ENCODE peak calls at places on chromosome 22, in six cellular contexts. V is HCT116, I is mesendoderm, N is MM.1S, U is GM23248, W is neuronal stem cell. F is an unnamed sample.

GRCh38 chr22:28741200-28741757 is 341 bp downstream of the CHEK2 start:
- DNase-seq in U (no peak), N (no peak), I (no peak), W (no peak), V (no peak), F (no peak)

GRCh38 chr22:17097701-17098100 is 12.9 kb downstream of the IL17RA start:
- DNase-seq in I (no peak), U (no peak), N (no peak), W (no peak), V (no peak), F (no peak)

GRCh38 chr22:47990486-47990885 is 1228.0 kb downstream of the TBC1D22A start:
- DNase-seq in W (no peak), V (no peak), U (no peak), I (no peak), N (no peak), F (no peak)

GRCh38 chr22:19615001-19615461 is 90.8 kb upstream of the CLDN5 start:
- DNase-seq in U (no peak), I (no peak), W (no peak), V (no peak), N (no peak), F (no peak)

GRCh38 chr22:42856179-42856864 is 751 bp downstream of the ARFGAP3 start:
- DNase-seq in U (peak; percentile 71), I (peak; percentile 41), V (no peak), N (peak; percentile 31), W (peak; percentile 15), F (no peak)

GRCh38 chr22:46410291-46410808 is 74.8 kb downstream of the TRMU start:
- DNase-seq in U (no peak), V (no peak), I (no peak), N (no peak), W (no peak), F (no peak)

GRCh38 chr22:17366830-17367229 is 2.4 kb upstream of the CECR2 start:
- DNase-seq in W (peak; percentile 40), I (peak; percentile 89), N (no peak), U (no peak), V (peak; percentile 18), F (peak; percentile 94)

GRCh38 chr22:23403152-23403719 is 176.9 kb downstream of the IGLL1 start:
- DNase-seq in U (no peak), W (no peak), V (no peak), I (no peak), N (no peak), F (no peak)

GRCh38 chr22:44640618-44641155 is 61.3 kb upstream of the PRR5 start:
- DNase-seq in I (no peak), N (no peak), U (no peak), V (no peak), W (no peak), F (no peak)

GRCh38 chr22:19058713-19059451 is 63.3 kb downstream of the DGCR2 start:
- DNase-seq in W (no peak), N (no peak), U (no peak), I (no peak), V (no peak), F (no peak)

GRCh38 chr22:25630446-25630845 is 66.0 kb downstream of the GRK3 start:
- DNase-seq in V (no peak), U (no peak), W (no peak), I (no peak), N (no peak), F (no peak)
- H3K27ac ChIP-seq in V (no peak overlapping the region), U (no peak overlapping the region), W (no peak overlapping the region), I (no peak overlapping the region), N (no peak overlapping the region), F (no peak overlapping the region)

DNA sequence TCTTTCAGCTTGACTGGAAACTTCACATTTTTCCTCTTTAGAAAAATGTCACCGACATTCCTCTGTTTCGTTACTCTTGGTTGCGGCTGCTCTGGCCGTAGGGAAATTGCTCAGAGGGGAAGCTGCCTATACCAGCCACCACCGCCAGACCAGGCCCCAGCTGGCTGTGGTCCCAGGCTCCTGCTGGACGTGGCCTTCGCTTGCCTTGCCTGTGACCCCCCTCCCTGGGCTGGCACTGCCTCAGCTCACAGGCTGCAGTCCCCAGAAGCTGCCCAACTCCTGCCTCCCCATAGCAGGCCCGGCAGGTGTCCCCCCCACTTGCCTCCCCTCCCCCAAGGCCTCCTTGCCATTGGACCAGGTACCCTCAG is 197.7 kb downstream of the MN1 start:
- DNase-seq in I (no peak), U (no peak), W (no peak), N (no peak), V (no peak), F (no peak)
- H3K9ac ChIP-seq in I (no peak overlapping the region), U (no peak overlapping the region), W (no peak overlapping the region), N (no peak overlapping the region), V (no peak overlapping the region), F (no peak overlapping the region)

GRCh38 chr22:22070371-22070824 is 87.8 kb upstream of the TOP3B start:
- DNase-seq in U (no peak), V (no peak), I (no peak), W (no peak), N (no peak), F (no peak)

GRCh38 chr22:22071455-22071854 is 88.9 kb upstream of the TOP3B start:
- DNase-seq in I (no peak), W (no peak), N (no peak), V (no peak), U (no peak), F (no peak)

GRCh38 chr22:22068657-22069056 is 86.1 kb upstream of the TOP3B start:
- DNase-seq in N (no peak), I (no peak), U (no peak), W (no peak), V (no peak), F (no peak)

GRCh38 chr22:22068025-22068424 is 85.4 kb upstream of the TOP3B start:
- DNase-seq in N (no peak), U (no peak), I (no peak), V (no peak), W (no peak), F (no peak)

GRCh38 chr22:22069450-22070370 is 87.1 kb upstream of the TOP3B start:
- DNase-seq in I (peak; percentile 13), N (no peak), W (no peak), V (no peak), U (no peak), F (no peak)
- H3K27ac ChIP-seq in I (no peak overlapping the region), N (no peak overlapping the region), W (no peak overlapping the region), V (no peak overlapping the region), U (no peak overlapping the region), F (no peak overlapping the region)

GRCh38 chr22:39417641-39418040 is 18.1 kb downstream of the TAB1 start:
- DNase-seq in N (no peak), V (no peak), W (no peak), U (no peak), I (no peak), F (no peak)

GRCh38 chr22:39414886-39415285 is 15.3 kb downstream of the TAB1 start:
- DNase-seq in N (no peak), I (no peak), W (no peak), V (no peak), U (no peak), F (no peak)

GRCh38 chr22:39414377-39414776 is 14.8 kb downstream of the TAB1 start:
- DNase-seq in W (no peak), U (no peak), V (no peak), I (no peak), N (no peak), F (no peak)

GRCh38 chr22:39415506-39415905 is 15.9 kb downstream of the TAB1 start:
- DNase-seq in V (no peak), I (no peak), W (no peak), N (no peak), U (no peak), F (no peak)

DNA sequence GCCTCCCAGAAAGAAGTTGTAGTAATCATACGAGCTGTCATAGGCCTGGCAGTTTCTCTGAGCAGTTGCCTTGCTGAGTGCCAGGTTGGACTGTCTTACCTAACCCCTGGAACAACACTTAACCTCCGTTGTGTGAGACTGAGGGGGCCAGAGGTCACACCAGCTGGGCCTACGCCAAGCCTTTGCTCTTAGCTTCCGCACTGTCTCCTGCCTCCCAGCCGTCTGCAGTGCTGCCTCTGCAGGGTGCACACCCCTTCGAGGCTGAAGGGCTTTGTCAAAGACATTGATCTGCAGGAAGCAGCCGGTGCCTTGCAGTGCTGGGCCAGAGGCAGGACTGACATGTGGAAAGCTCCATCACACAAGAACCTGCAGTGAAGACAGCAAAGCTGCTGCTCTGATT is 16.7 kb downstream of the TAB1 start:
- DNase-seq in W (no peak), N (no peak), I (no peak), V (no peak), U (no peak), F (no peak)
- H3K9ac ChIP-seq in W (peak overlapping the region; percentile 54), N (no peak overlapping the region), I (no peak overlapping the region), V (no peak overlapping the region), U (no peak overlapping the region), F (no peak overlapping the region)

GRCh38 chr22:35589071-35589735 is 27.9 kb downstream of the MB start:
- DNase-seq in W (no peak), I (peak; percentile 98), N (no peak), V (peak; percentile 57), U (peak; percentile 97), F (no peak)

GRCh38 chr22:35587447-35587870 is 29.7 kb downstream of the MB start:
- DNase-seq in V (no peak), N (no peak), I (no peak), U (peak; percentile 15), W (no peak), F (no peak)

GRCh38 chr22:35589736-35590079 is 27.4 kb downstream of the MB start:
- DNase-seq in I (no peak), V (no peak), U (no peak), N (no peak), W (no peak), F (no peak)

GRCh38 chr22:35587896-35588295 is 29.2 kb downstream of the MB start:
- DNase-seq in U (no peak), V (no peak), I (no peak), W (no peak), N (no peak), F (no peak)

DNA sequence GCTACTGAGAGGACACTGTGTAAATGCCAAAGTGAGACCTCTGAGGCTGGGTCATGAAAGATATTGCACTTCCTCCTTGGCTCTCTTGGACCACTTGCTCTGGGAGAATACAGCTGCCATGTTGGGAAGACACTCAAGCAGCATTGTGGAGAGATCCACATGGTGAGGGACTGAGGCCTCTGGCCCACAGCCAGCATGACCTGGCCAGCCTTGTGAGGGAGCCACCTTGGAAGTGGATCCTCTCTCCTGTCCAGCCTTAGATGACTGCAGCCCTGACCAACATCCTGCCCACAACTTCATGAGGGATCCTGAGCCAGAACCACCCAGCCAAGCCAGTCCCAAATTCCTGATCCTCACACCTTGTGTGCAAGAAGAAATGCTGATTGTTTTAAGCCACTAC is 30.4 kb downstream of the MB start:
- DNase-seq in N (no peak), U (no peak), W (no peak), I (no peak), V (no peak), F (no peak)
- H3K27ac ChIP-seq in N (no peak overlapping the region), U (no peak overlapping the region), W (no peak overlapping the region), I (no peak overlapping the region), V (no peak overlapping the region), F (no peak overlapping the region)